ENCODE peak calls at places on chromosomes 1 and 21, in four cellular contexts. N is Right ventricle myocardium superior; I is progenitor cell of endocrine pancreas; C is activated naive CD4-positive, alpha-beta T cell treated with anti-CD3 and anti-CD28 coated beads, Interleukin-2, amount 50 U/mL, for 72 hours. V is an unnamed sample.

GRCh38 chr21:44911384-44912157 is 9.1 kb downstream of the ITGB2 start:
- DNase-seq in N (peak), I (no peak), C (peak), V (peak)

GRCh38 chr1:172383541-172383940 is 36.9 kb upstream of the C1orf105 start:
- DNase-seq in N (no peak), I (no peak), C (no peak), V (no peak)

GRCh38 chr1:67684526-67685066 is 405 bp upstream of the GADD45A start:
- DNase-seq in N (no peak), I (no peak), C (no peak), V (no peak)

GRCh38 chr1:19079541-19079940 is 123.1 kb upstream of the IFFO2 start:
- DNase-seq in N (no peak), I (no peak), C (no peak), V (no peak)

GRCh38 chr21:27802816-27803475 is 836.1 kb upstream of the ADAMTS5 start:
- DNase-seq in N (no peak), I (no peak), C (peak), V (peak)

GRCh38 chr1:237197470-237198425 is 155.8 kb downstream of the RYR2 start:
- DNase-seq in N (no peak), I (no peak), C (no peak), V (no peak)

GRCh38 chr1:86064899-86065298 is 91.7 kb downstream of the COL24A1 start:
- DNase-seq in N (no peak), I (no peak), C (no peak), V (no peak)

GRCh38 chr21:41777934-41778815 is 11.3 kb upstream of the RIPK4 start:
- DNase-seq in N (peak), I (peak), C (peak), V (peak)

GRCh38 chr21:41610042-41610839 is 102.3 kb upstream of the TMPRSS2 start:
- DNase-seq in N (peak), I (peak), C (peak), V (peak)

GRCh38 chr1:8421721-8422120 is 103.8 kb downstream of the SLC45A1 start:
- DNase-seq in N (no peak), I (no peak), C (no peak), V (no peak)

GRCh38 chr1:241612533-241613505 is 27.4 kb downstream of the CHML start:
- DNase-seq in N (no peak), I (no peak), C (no peak), V (no peak)

GRCh38 chr1:162605225-162605927 is 26.9 kb upstream of the DDR2 start:
- DNase-seq in N (no peak), I (no peak), C (no peak), V (no peak)

GRCh38 chr1:80841261-80841660 is 959.5 kb upstream of the ADGRL2 start:
- DNase-seq in N (no peak), I (no peak), C (no peak), V (no peak)

GRCh38 chr1:178768423-178768822 is 43.4 kb downstream of the RALGPS2 start:
- DNase-seq in N (no peak), I (no peak), C (peak), V (no peak)

GRCh38 chr1:223709598-223709997 is 2.7 kb upstream of the CAPN2 start:
- DNase-seq in N (no peak), I (no peak), C (no peak), V (no peak)

GRCh38 chr1:68375919-68376318 is 73.8 kb downstream of the RPE65 start:
- DNase-seq in N (no peak), I (no peak), C (no peak), V (no peak)

GRCh38 chr1:168653567-168653966 is 75.4 kb downstream of the DPT start:
- DNase-seq in N (no peak), I (no peak), C (no peak), V (no peak)

GRCh38 chr1:196467230-196467629 is 141.0 kb downstream of the KCNT2 start:
- DNase-seq in N (no peak), I (no peak), C (no peak), V (no peak)

GRCh38 chr1:191134796-191135195 is 657.1 kb upstream of the BRINP3 start:
- DNase-seq in N (no peak), I (no peak), C (no peak), V (no peak)

GRCh38 chr1:218361298-218362065 is 16.3 kb downstream of the TGFB2 start:
- DNase-seq in N (no peak), I (no peak), C (no peak), V (no peak)

GRCh38 chr1:201272838-201273237 is 10.5 kb upstream of the PKP1 start:
- DNase-seq in N (no peak), I (no peak), C (no peak), V (no peak)

GRCh38 chr1:52550447-52550846 is 2.4 kb downstream of the TUT4 start:
- DNase-seq in N (no peak), I (no peak), C (no peak), V (peak)

V was measured in body of pancreas.